ENCODE peak calls at places on chromosomes 2 and 18, in eight cellular contexts. One of them, this sample, is unnamed.
A peak's percentile ranks its signal among the peaks of the same experiment; 100 is the strongest.

GRCh38 chr2:84885111-84885510 is 4.2 kb upstream of the TRABD2A start:
- DNase-seq in epithelial cell of proximal tubule: no peak
- DNase-seq in keratinocyte: no peak
- DNase-seq in amniotic stem cell: no peak
- DNase-seq in H4: no peak
- DNase-seq in HT1080: no peak
- DNase-seq in AG08395: no peak
- DNase-seq in NCI-H446 treated with DMSO at 0.1 percent for 48 hours: no peak
- DNase-seq in this sample: no peak

GRCh38 chr2:10305715-10306114 is 3.0 kb downstream of the HPCAL1 start:
- DNase-seq in H4: no peak
- DNase-seq in amniotic stem cell: no peak
- DNase-seq in epithelial cell of proximal tubule: no peak
- DNase-seq in NCI-H446 treated with DMSO at 0.1 percent for 48 hours: no peak
- DNase-seq in HT1080: no peak
- DNase-seq in keratinocyte: no peak
- DNase-seq in AG08395: no peak
- DNase-seq in this sample: peak; percentile 76

GRCh38 chr2:183671233-183671632 is 547.0 kb downstream of the NUP35 start:
- DNase-seq in amniotic stem cell: no peak
- DNase-seq in keratinocyte: no peak
- DNase-seq in H4: no peak
- DNase-seq in HT1080: no peak
- DNase-seq in NCI-H446 treated with DMSO at 0.1 percent for 48 hours: no peak
- DNase-seq in epithelial cell of proximal tubule: no peak
- DNase-seq in AG08395: no peak
- DNase-seq in this sample: no peak

GRCh38 chr2:149716687-149717086 is 129.1 kb upstream of the MMADHC start:
- DNase-seq in AG08395: no peak
- DNase-seq in keratinocyte: no peak
- DNase-seq in amniotic stem cell: no peak
- DNase-seq in epithelial cell of proximal tubule: no peak
- DNase-seq in H4: no peak
- DNase-seq in NCI-H446 treated with DMSO at 0.1 percent for 48 hours: no peak
- DNase-seq in HT1080: no peak
- DNase-seq in this sample: peak; percentile 69

GRCh38 chr2:204842731-204843490 is 297.6 kb downstream of the PARD3B start:
- DNase-seq in NCI-H446 treated with DMSO at 0.1 percent for 48 hours: peak; percentile 16
- DNase-seq in HT1080: peak; percentile 87
- DNase-seq in AG08395: peak; percentile 90
- DNase-seq in epithelial cell of proximal tubule: peak; percentile 71
- DNase-seq in H4: peak; percentile 76
- DNase-seq in keratinocyte: no peak
- DNase-seq in amniotic stem cell: peak; percentile 71
- DNase-seq in this sample: peak; percentile 11

GRCh38 chr2:105712166-105712915 is 32.4 kb upstream of the NCK2 start:
- DNase-seq in NCI-H446 treated with DMSO at 0.1 percent for 48 hours: no peak
- DNase-seq in amniotic stem cell: no peak
- DNase-seq in keratinocyte: peak; percentile 2
- DNase-seq in HT1080: peak; percentile 89
- DNase-seq in H4: peak; percentile 26
- DNase-seq in epithelial cell of proximal tubule: no peak
- DNase-seq in AG08395: no peak
- DNase-seq in this sample: peak; percentile 21

GRCh38 chr2:141055526-141055925 is 1075.3 kb downstream of the LRP1B start:
- DNase-seq in H4: no peak
- DNase-seq in NCI-H446 treated with DMSO at 0.1 percent for 48 hours: no peak
- DNase-seq in keratinocyte: no peak
- DNase-seq in HT1080: peak; percentile 85
- DNase-seq in amniotic stem cell: peak; percentile 15
- DNase-seq in AG08395: peak; percentile 65
- DNase-seq in epithelial cell of proximal tubule: no peak
- DNase-seq in this sample: no peak

GRCh38 chr2:234983011-234983726 is 31.4 kb downstream of the SH3BP4 start:
- DNase-seq in keratinocyte: no peak
- DNase-seq in H4: no peak
- DNase-seq in AG08395: no peak
- DNase-seq in NCI-H446 treated with DMSO at 0.1 percent for 48 hours: no peak
- DNase-seq in epithelial cell of proximal tubule: no peak
- DNase-seq in amniotic stem cell: no peak
- DNase-seq in HT1080: no peak
- DNase-seq in this sample: no peak

GRCh38 chr2:179826297-179826696 is 35.1 kb downstream of the ZNF385B start:
- DNase-seq in NCI-H446 treated with DMSO at 0.1 percent for 48 hours: no peak
- DNase-seq in H4: no peak
- DNase-seq in keratinocyte: no peak
- DNase-seq in amniotic stem cell: no peak
- DNase-seq in HT1080: no peak
- DNase-seq in AG08395: no peak
- DNase-seq in epithelial cell of proximal tubule: no peak
- DNase-seq in this sample: no peak

GRCh38 chr2:30480703-30481322 is 33.8 kb downstream of the LCLAT1 start:
- DNase-seq in NCI-H446 treated with DMSO at 0.1 percent for 48 hours: no peak
- DNase-seq in HT1080: no peak
- DNase-seq in keratinocyte: no peak
- DNase-seq in H4: no peak
- DNase-seq in amniotic stem cell: no peak
- DNase-seq in epithelial cell of proximal tubule: no peak
- DNase-seq in AG08395: no peak
- DNase-seq in this sample: no peak

GRCh38 chr18:13796515-13796914 is 27.4 kb upstream of the MC5R start:
- DNase-seq in HT1080: no peak
- DNase-seq in NCI-H446 treated with DMSO at 0.1 percent for 48 hours: no peak
- DNase-seq in amniotic stem cell: no peak
- DNase-seq in epithelial cell of proximal tubule: no peak
- DNase-seq in H4: no peak
- DNase-seq in AG08395: no peak
- DNase-seq in keratinocyte: no peak
- DNase-seq in this sample: no peak

GRCh38 chr2:3927031-3927430 is 223.7 kb downstream of the DCDC2C start:
- DNase-seq in AG08395: no peak
- DNase-seq in epithelial cell of proximal tubule: no peak
- DNase-seq in NCI-H446 treated with DMSO at 0.1 percent for 48 hours: no peak
- DNase-seq in HT1080: no peak
- DNase-seq in amniotic stem cell: no peak
- DNase-seq in keratinocyte: no peak
- DNase-seq in H4: no peak
- DNase-seq in this sample: no peak

GRCh38 chr2:98086491-98087446 is at the start of gene VWA3B:
- DNase-seq in epithelial cell of proximal tubule: no peak
- DNase-seq in H4: peak; percentile 27
- DNase-seq in HT1080: no peak
- DNase-seq in NCI-H446 treated with DMSO at 0.1 percent for 48 hours: no peak
- DNase-seq in keratinocyte: no peak
- DNase-seq in amniotic stem cell: no peak
- DNase-seq in AG08395: peak; percentile 81
- DNase-seq in this sample: peak; percentile 11

GRCh38 chr2:96656540-96656939 is 14.0 kb downstream of the FER1L5 start:
- DNase-seq in epithelial cell of proximal tubule: no peak
- DNase-seq in NCI-H446 treated with DMSO at 0.1 percent for 48 hours: no peak
- DNase-seq in H4: no peak
- DNase-seq in keratinocyte: no peak
- DNase-seq in amniotic stem cell: no peak
- DNase-seq in HT1080: no peak
- DNase-seq in AG08395: no peak
- DNase-seq in this sample: no peak

GRCh38 chr18:10417191-10417590 is 37.2 kb upstream of the APCDD1 start:
- DNase-seq in NCI-H446 treated with DMSO at 0.1 percent for 48 hours: no peak
- DNase-seq in keratinocyte: peak; percentile 98
- DNase-seq in amniotic stem cell: no peak
- DNase-seq in AG08395: no peak
- DNase-seq in epithelial cell of proximal tubule: no peak
- DNase-seq in H4: no peak
- DNase-seq in HT1080: no peak
- DNase-seq in this sample: no peak

GRCh38 chr18:32576296-32576916 is 105.7 kb upstream of the GAREM1 start:
- DNase-seq in keratinocyte: no peak
- DNase-seq in NCI-H446 treated with DMSO at 0.1 percent for 48 hours: no peak
- DNase-seq in amniotic stem cell: peak; percentile 2
- DNase-seq in AG08395: no peak
- DNase-seq in H4: peak; percentile 11
- DNase-seq in HT1080: peak; percentile 28
- DNase-seq in epithelial cell of proximal tubule: no peak
- DNase-seq in this sample: peak; percentile 2

GRCh38 chr2:64018715-64019082 is 529 bp downstream of the VPS54 start:
- DNase-seq in epithelial cell of proximal tubule: no peak
- DNase-seq in HT1080: peak; percentile 58
- DNase-seq in H4: peak; percentile 14
- DNase-seq in keratinocyte: no peak
- DNase-seq in NCI-H446 treated with DMSO at 0.1 percent for 48 hours: no peak
- DNase-seq in amniotic stem cell: no peak
- DNase-seq in AG08395: peak; percentile 40
- DNase-seq in this sample: no peak

GRCh38 chr18:44715245-44715644 is 34.6 kb downstream of the SETBP1 start:
- DNase-seq in NCI-H446 treated with DMSO at 0.1 percent for 48 hours: peak; percentile 46
- DNase-seq in HT1080: peak; percentile 14
- DNase-seq in AG08395: peak; percentile 92
- DNase-seq in keratinocyte: no peak
- DNase-seq in amniotic stem cell: peak; percentile 24
- DNase-seq in epithelial cell of proximal tubule: peak; percentile 92
- DNase-seq in H4: peak; percentile 45
- DNase-seq in this sample: peak; percentile 28

GRCh38 chr2:106065983-106066826 is 127.9 kb downstream of the UXS1 start:
- DNase-seq in AG08395: no peak
- DNase-seq in keratinocyte: no peak
- DNase-seq in epithelial cell of proximal tubule: no peak
- DNase-seq in HT1080: no peak
- DNase-seq in amniotic stem cell: no peak
- DNase-seq in NCI-H446 treated with DMSO at 0.1 percent for 48 hours: no peak
- DNase-seq in H4: no peak
- DNase-seq in this sample: peak; percentile 41

GRCh38 chr2:50613161-50613560 is 418.8 kb downstream of the NRXN1 start:
- DNase-seq in keratinocyte: peak; percentile 13
- DNase-seq in NCI-H446 treated with DMSO at 0.1 percent for 48 hours: no peak
- DNase-seq in HT1080: peak; percentile 22
- DNase-seq in H4: no peak
- DNase-seq in AG08395: no peak
- DNase-seq in amniotic stem cell: no peak
- DNase-seq in epithelial cell of proximal tubule: no peak
- DNase-seq in this sample: no peak

GRCh38 chr18:2883137-2883671 is 36.4 kb downstream of the EMILIN2 start:
- DNase-seq in H4: no peak
- DNase-seq in NCI-H446 treated with DMSO at 0.1 percent for 48 hours: no peak
- DNase-seq in HT1080: no peak
- DNase-seq in amniotic stem cell: no peak
- DNase-seq in epithelial cell of proximal tubule: no peak
- DNase-seq in keratinocyte: no peak
- DNase-seq in AG08395: no peak
- DNase-seq in this sample: no peak

GRCh38 chr18:5704847-5705246 is 161.1 kb upstream of the EPB41L3 start:
- DNase-seq in AG08395: no peak
- DNase-seq in H4: no peak
- DNase-seq in HT1080: no peak
- DNase-seq in keratinocyte: no peak
- DNase-seq in NCI-H446 treated with DMSO at 0.1 percent for 48 hours: no peak
- DNase-seq in amniotic stem cell: no peak
- DNase-seq in epithelial cell of proximal tubule: no peak
- DNase-seq in this sample: no peak

GRCh38 chr2:140506606-140507005 is 1624.2 kb downstream of the LRP1B start:
- DNase-seq in HT1080: peak; percentile 49
- DNase-seq in NCI-H446 treated with DMSO at 0.1 percent for 48 hours: no peak
- DNase-seq in keratinocyte: no peak
- DNase-seq in AG08395: peak; percentile 63
- DNase-seq in amniotic stem cell: peak; percentile 9
- DNase-seq in epithelial cell of proximal tubule: no peak
- DNase-seq in H4: peak; percentile 54
- DNase-seq in this sample: no peak

GRCh38 chr2:227415538-227416424 is 28.0 kb upstream of the SCYGR1 start:
- DNase-seq in epithelial cell of proximal tubule: no peak
- DNase-seq in H4: peak; percentile 68
- DNase-seq in HT1080: peak; percentile 73
- DNase-seq in NCI-H446 treated with DMSO at 0.1 percent for 48 hours: peak; percentile 1
- DNase-seq in amniotic stem cell: peak; percentile 59
- DNase-seq in AG08395: peak; percentile 58
- DNase-seq in keratinocyte: no peak
- DNase-seq in this sample: no peak

GRCh38 chr2:223053431-223054192 is 1.6 kb downstream of the KCNE4 start:
- DNase-seq in amniotic stem cell: no peak
- DNase-seq in NCI-H446 treated with DMSO at 0.1 percent for 48 hours: no peak
- DNase-seq in keratinocyte: no peak
- DNase-seq in epithelial cell of proximal tubule: no peak
- DNase-seq in AG08395: no peak
- DNase-seq in H4: no peak
- DNase-seq in HT1080: no peak
- DNase-seq in this sample: no peak

GRCh38 chr2:11146076-11146475 is 9.2 kb upstream of the SLC66A3 start:
- DNase-seq in keratinocyte: no peak
- DNase-seq in H4: no peak
- DNase-seq in AG08395: no peak
- DNase-seq in amniotic stem cell: no peak
- DNase-seq in HT1080: no peak
- DNase-seq in epithelial cell of proximal tubule: no peak
- DNase-seq in NCI-H446 treated with DMSO at 0.1 percent for 48 hours: no peak
- DNase-seq in this sample: no peak

GRCh38 chr18:10414293-10414842 is 40.1 kb upstream of the APCDD1 start:
- DNase-seq in amniotic stem cell: no peak
- DNase-seq in keratinocyte: no peak
- DNase-seq in AG08395: no peak
- DNase-seq in NCI-H446 treated with DMSO at 0.1 percent for 48 hours: no peak
- DNase-seq in H4: no peak
- DNase-seq in epithelial cell of proximal tubule: no peak
- DNase-seq in HT1080: no peak
- DNase-seq in this sample: no peak

GRCh38 chr2:174663572-174663971 is 66.0 kb upstream of the WIPF1 start:
- DNase-seq in epithelial cell of proximal tubule: no peak
- DNase-seq in keratinocyte: no peak
- DNase-seq in HT1080: no peak
- DNase-seq in AG08395: peak; percentile 91
- DNase-seq in amniotic stem cell: peak; percentile 79
- DNase-seq in NCI-H446 treated with DMSO at 0.1 percent for 48 hours: no peak
- DNase-seq in H4: no peak
- DNase-seq in this sample: no peak

GRCh38 chr2:102839668-102840388 is 78.0 kb downstream of the TMEM182 start:
- DNase-seq in amniotic stem cell: peak; percentile 15
- DNase-seq in HT1080: peak; percentile 42
- DNase-seq in keratinocyte: no peak
- DNase-seq in NCI-H446 treated with DMSO at 0.1 percent for 48 hours: peak; percentile 71
- DNase-seq in H4: peak; percentile 11
- DNase-seq in AG08395: peak; percentile 49
- DNase-seq in epithelial cell of proximal tubule: no peak
- DNase-seq in this sample: peak; percentile 86

GRCh38 chr2:28613616-28614501 is 118.0 kb downstream of the PLB1 start:
- DNase-seq in keratinocyte: peak; percentile 94
- DNase-seq in AG08395: no peak
- DNase-seq in H4: peak; percentile 67
- DNase-seq in HT1080: peak; percentile 84
- DNase-seq in NCI-H446 treated with DMSO at 0.1 percent for 48 hours: no peak
- DNase-seq in amniotic stem cell: no peak
- DNase-seq in epithelial cell of proximal tubule: peak; percentile 98
- DNase-seq in this sample: no peak

GRCh38 chr2:14427982-14428567 is 204.4 kb upstream of the LRATD1 start:
- DNase-seq in NCI-H446 treated with DMSO at 0.1 percent for 48 hours: no peak
- DNase-seq in amniotic stem cell: no peak
- DNase-seq in AG08395: peak; percentile 77
- DNase-seq in H4: peak; percentile 67
- DNase-seq in keratinocyte: no peak
- DNase-seq in HT1080: peak; percentile 48
- DNase-seq in epithelial cell of proximal tubule: peak; percentile 13
- DNase-seq in this sample: no peak

GRCh38 chr2:218658671-218659257 is 659 bp downstream of the ZNF142 start:
- DNase-seq in H4: peak; percentile 51
- DNase-seq in keratinocyte: no peak
- DNase-seq in AG08395: peak; percentile 61
- DNase-seq in HT1080: peak; percentile 58
- DNase-seq in epithelial cell of proximal tubule: no peak
- DNase-seq in amniotic stem cell: peak; percentile 42
- DNase-seq in NCI-H446 treated with DMSO at 0.1 percent for 48 hours: no peak
- DNase-seq in this sample: peak; percentile 47

GRCh38 chr2:46716806-46717732 is 198.5 kb downstream of the MCFD2 start:
- DNase-seq in AG08395: no peak
- DNase-seq in H4: no peak
- DNase-seq in amniotic stem cell: no peak
- DNase-seq in HT1080: no peak
- DNase-seq in epithelial cell of proximal tubule: no peak
- DNase-seq in keratinocyte: no peak
- DNase-seq in NCI-H446 treated with DMSO at 0.1 percent for 48 hours: peak; percentile 82
- DNase-seq in this sample: no peak

GRCh38 chr2:127653421-127654083 is 7.6 kb downstream of the GPR17 start:
- DNase-seq in HT1080: no peak
- DNase-seq in keratinocyte: no peak
- DNase-seq in amniotic stem cell: no peak
- DNase-seq in NCI-H446 treated with DMSO at 0.1 percent for 48 hours: no peak
- DNase-seq in epithelial cell of proximal tubule: no peak
- DNase-seq in H4: no peak
- DNase-seq in AG08395: no peak
- DNase-seq in this sample: no peak

This sample was measured in G401.